ENCODE peak calls at places on chromosomes 16 and 17, in seven cellular contexts. F, R, Y, W, K, Q and N are unnamed samples.

GRCh38 chr16:67040906-67041305 is 12.0 kb downstream of the CBFB start:
- DNase-seq in F (no peak), R (peak), Y (no peak), W (no peak), K (no peak), Q (no peak), N (no peak)

GRCh38 chr16:84270071-84270470 is 24.6 kb upstream of the WFDC1 start:
- DNase-seq in F (no peak), R (no peak), Y (no peak), W (no peak), K (no peak), Q (no peak), N (no peak)

GRCh38 chr17:66925811-66926500 is 38.6 kb upstream of the CACNG4 start:
- DNase-seq in F (no peak), R (no peak), Y (no peak), W (no peak), K (no peak), Q (no peak), N (peak)

GRCh38 chr16:6032438-6032837 is 934.8 kb upstream of the EEF2KMT start:
- DNase-seq in F (no peak), R (no peak), Y (no peak), W (no peak), K (no peak), Q (no peak), N (no peak)

GRCh38 chr17:58329035-58329807 is 626 bp upstream of the TSPOAP1 start:
- DNase-seq in F (no peak), R (no peak), Y (peak), W (peak), K (peak), Q (no peak), N (peak)

GRCh38 chr16:75073551-75074414 is 42.8 kb downstream of the LDHD start:
- DNase-seq in F (no peak), R (peak), Y (no peak), W (no peak), K (no peak), Q (no peak), N (no peak)

GRCh38 chr16:81462683-81463082 is 18.1 kb downstream of the CMIP start:
- DNase-seq in F (no peak), R (no peak), Y (no peak), W (no peak), K (no peak), Q (no peak), N (no peak)

GRCh38 chr16:4053663-4054479 is 62.4 kb downstream of the ADCY9 start:
- DNase-seq in F (peak), R (peak), Y (no peak), W (no peak), K (peak), Q (no peak), N (no peak)

GRCh38 chr16:50938923-50939322 is 197.0 kb downstream of the CYLD start:
- DNase-seq in F (no peak), R (no peak), Y (no peak), W (no peak), K (no peak), Q (no peak), N (no peak)

GRCh38 chr16:68786685-68787418 is 49.8 kb downstream of the CDH1 start:
- DNase-seq in F (no peak), R (peak), Y (peak), W (no peak), K (peak), Q (no peak), N (peak)

GRCh38 chr16:74603848-74604247 is 3.1 kb downstream of the GLG1 start:
- DNase-seq in F (no peak), R (no peak), Y (no peak), W (no peak), K (no peak), Q (no peak), N (no peak)

GRCh38 chr16:11163761-11164261 is 92.2 kb downstream of the SOCS1 start:
- DNase-seq in F (no peak), R (no peak), Y (no peak), W (no peak), K (no peak), Q (no peak), N (no peak)